ENCODE peak calls at places on chromosomes 3 and 15, in ten cellular contexts. One of them, this sample, is unnamed.
A peak's percentile ranks its signal among the peaks of the same experiment; 100 is the strongest.

GRCh38 chr3:52529376-52530333 is 4.0 kb downstream of the NT5DC2 start:
- DNase-seq in CD8-positive, alpha-beta T cell: no peak
- DNase-seq in HT1080: no peak
- DNase-seq in ELR: no peak
- DNase-seq in kidney epithelial cell: no peak
- DNase-seq in OCI-M1: no peak
- DNase-seq in stimulated activated CD4-positive, alpha-beta T cell treated with anti-CD3 and anti-CD28 coated beads, TNF-alpha, amount 100 ng/mL, for 1 hour: no peak
- DNase-seq in naive thymus-derived CD8-positive, alpha-beta T cell: no peak
- DNase-seq in activated CD4-positive, alpha-beta T cell treated with anti-CD3 and anti-CD28 coated beads for 24 hours: no peak
- DNase-seq in NCI-H2081: no peak
- DNase-seq in this sample: no peak

GRCh38 chr15:62253294-62253693 is 88.2 kb upstream of the C2CD4B start:
- DNase-seq in activated CD4-positive, alpha-beta T cell treated with anti-CD3 and anti-CD28 coated beads for 24 hours: no peak
- DNase-seq in kidney epithelial cell: no peak
- DNase-seq in stimulated activated CD4-positive, alpha-beta T cell treated with anti-CD3 and anti-CD28 coated beads, TNF-alpha, amount 100 ng/mL, for 1 hour: no peak
- DNase-seq in HT1080: no peak
- DNase-seq in NCI-H2081: no peak
- DNase-seq in ELR: peak; percentile 2
- DNase-seq in OCI-M1: no peak
- DNase-seq in CD8-positive, alpha-beta T cell: no peak
- DNase-seq in naive thymus-derived CD8-positive, alpha-beta T cell: no peak
- DNase-seq in this sample: no peak

GRCh38 chr3:159249472-159250131 is 447.7 kb downstream of the MFSD1 start:
- DNase-seq in naive thymus-derived CD8-positive, alpha-beta T cell: no peak
- DNase-seq in OCI-M1: no peak
- DNase-seq in ELR: no peak
- DNase-seq in stimulated activated CD4-positive, alpha-beta T cell treated with anti-CD3 and anti-CD28 coated beads, TNF-alpha, amount 100 ng/mL, for 1 hour: no peak
- DNase-seq in CD8-positive, alpha-beta T cell: no peak
- DNase-seq in activated CD4-positive, alpha-beta T cell treated with anti-CD3 and anti-CD28 coated beads for 24 hours: no peak
- DNase-seq in NCI-H2081: no peak
- DNase-seq in kidney epithelial cell: no peak
- DNase-seq in HT1080: no peak
- DNase-seq in this sample: no peak

GRCh38 chr15:73822998-73823397 is 50.4 kb upstream of the TBC1D21 start:
- DNase-seq in CD8-positive, alpha-beta T cell: no peak
- DNase-seq in naive thymus-derived CD8-positive, alpha-beta T cell: no peak
- DNase-seq in stimulated activated CD4-positive, alpha-beta T cell treated with anti-CD3 and anti-CD28 coated beads, TNF-alpha, amount 100 ng/mL, for 1 hour: no peak
- DNase-seq in OCI-M1: peak; percentile 14
- DNase-seq in NCI-H2081: no peak
- DNase-seq in activated CD4-positive, alpha-beta T cell treated with anti-CD3 and anti-CD28 coated beads for 24 hours: no peak
- DNase-seq in ELR: peak; percentile 13
- DNase-seq in kidney epithelial cell: no peak
- DNase-seq in HT1080: no peak
- DNase-seq in this sample: no peak

GRCh38 chr15:29704950-29705597 is 117.2 kb downstream of the TJP1 start:
- DNase-seq in HT1080: no peak
- DNase-seq in kidney epithelial cell: no peak
- DNase-seq in naive thymus-derived CD8-positive, alpha-beta T cell: no peak
- DNase-seq in CD8-positive, alpha-beta T cell: no peak
- DNase-seq in stimulated activated CD4-positive, alpha-beta T cell treated with anti-CD3 and anti-CD28 coated beads, TNF-alpha, amount 100 ng/mL, for 1 hour: no peak
- DNase-seq in ELR: no peak
- DNase-seq in OCI-M1: no peak
- DNase-seq in NCI-H2081: no peak
- DNase-seq in activated CD4-positive, alpha-beta T cell treated with anti-CD3 and anti-CD28 coated beads for 24 hours: no peak
- DNase-seq in this sample: no peak

GRCh38 chr15:39191871-39192281 is 389.0 kb upstream of the THBS1 start:
- DNase-seq in CD8-positive, alpha-beta T cell: no peak
- DNase-seq in kidney epithelial cell: peak; percentile 35
- DNase-seq in activated CD4-positive, alpha-beta T cell treated with anti-CD3 and anti-CD28 coated beads for 24 hours: no peak
- DNase-seq in NCI-H2081: no peak
- DNase-seq in OCI-M1: no peak
- DNase-seq in ELR: peak; percentile 66
- DNase-seq in naive thymus-derived CD8-positive, alpha-beta T cell: no peak
- DNase-seq in HT1080: peak; percentile 70
- DNase-seq in stimulated activated CD4-positive, alpha-beta T cell treated with anti-CD3 and anti-CD28 coated beads, TNF-alpha, amount 100 ng/mL, for 1 hour: no peak
- DNase-seq in this sample: no peak

GRCh38 chr15:40445411-40446055 is 4.8 kb downstream of the BAHD1 start:
- DNase-seq in ELR: peak; percentile 70
- DNase-seq in kidney epithelial cell: peak; percentile 41
- DNase-seq in OCI-M1: no peak
- DNase-seq in HT1080: peak; percentile 55
- DNase-seq in CD8-positive, alpha-beta T cell: no peak
- DNase-seq in stimulated activated CD4-positive, alpha-beta T cell treated with anti-CD3 and anti-CD28 coated beads, TNF-alpha, amount 100 ng/mL, for 1 hour: no peak
- DNase-seq in naive thymus-derived CD8-positive, alpha-beta T cell: no peak
- DNase-seq in activated CD4-positive, alpha-beta T cell treated with anti-CD3 and anti-CD28 coated beads for 24 hours: no peak
- DNase-seq in NCI-H2081: no peak
- DNase-seq in this sample: no peak

GRCh38 chr3:12138044-12138443 is 20.7 kb downstream of the TIMP4 start:
- DNase-seq in kidney epithelial cell: no peak
- DNase-seq in activated CD4-positive, alpha-beta T cell treated with anti-CD3 and anti-CD28 coated beads for 24 hours: no peak
- DNase-seq in CD8-positive, alpha-beta T cell: no peak
- DNase-seq in ELR: peak; percentile 62
- DNase-seq in stimulated activated CD4-positive, alpha-beta T cell treated with anti-CD3 and anti-CD28 coated beads, TNF-alpha, amount 100 ng/mL, for 1 hour: no peak
- DNase-seq in OCI-M1: peak; percentile 65
- DNase-seq in HT1080: no peak
- DNase-seq in NCI-H2081: no peak
- DNase-seq in naive thymus-derived CD8-positive, alpha-beta T cell: no peak
- DNase-seq in this sample: peak; percentile 35

GRCh38 chr3:63467392-63467791 is 185.1 kb upstream of the SNTN start:
- DNase-seq in naive thymus-derived CD8-positive, alpha-beta T cell: no peak
- DNase-seq in CD8-positive, alpha-beta T cell: no peak
- DNase-seq in HT1080: no peak
- DNase-seq in activated CD4-positive, alpha-beta T cell treated with anti-CD3 and anti-CD28 coated beads for 24 hours: no peak
- DNase-seq in stimulated activated CD4-positive, alpha-beta T cell treated with anti-CD3 and anti-CD28 coated beads, TNF-alpha, amount 100 ng/mL, for 1 hour: no peak
- DNase-seq in OCI-M1: peak; percentile 26
- DNase-seq in ELR: no peak
- DNase-seq in kidney epithelial cell: no peak
- DNase-seq in NCI-H2081: no peak
- DNase-seq in this sample: no peak

GRCh38 chr3:59320080-59320479 is 270.3 kb upstream of the CFAP20DC start:
- DNase-seq in OCI-M1: no peak
- DNase-seq in HT1080: no peak
- DNase-seq in NCI-H2081: peak; percentile 15
- DNase-seq in ELR: no peak
- DNase-seq in kidney epithelial cell: no peak
- DNase-seq in stimulated activated CD4-positive, alpha-beta T cell treated with anti-CD3 and anti-CD28 coated beads, TNF-alpha, amount 100 ng/mL, for 1 hour: no peak
- DNase-seq in activated CD4-positive, alpha-beta T cell treated with anti-CD3 and anti-CD28 coated beads for 24 hours: no peak
- DNase-seq in naive thymus-derived CD8-positive, alpha-beta T cell: no peak
- DNase-seq in CD8-positive, alpha-beta T cell: no peak
- DNase-seq in this sample: no peak

GRCh38 chr3:155753038-155753647 is 8.3 kb upstream of the PLCH1 start:
- DNase-seq in stimulated activated CD4-positive, alpha-beta T cell treated with anti-CD3 and anti-CD28 coated beads, TNF-alpha, amount 100 ng/mL, for 1 hour: no peak
- DNase-seq in CD8-positive, alpha-beta T cell: no peak
- DNase-seq in ELR: peak; percentile 62
- DNase-seq in NCI-H2081: peak; percentile 51
- DNase-seq in naive thymus-derived CD8-positive, alpha-beta T cell: no peak
- DNase-seq in HT1080: peak; percentile 48
- DNase-seq in OCI-M1: peak; percentile 70
- DNase-seq in activated CD4-positive, alpha-beta T cell treated with anti-CD3 and anti-CD28 coated beads for 24 hours: no peak
- DNase-seq in kidney epithelial cell: no peak
- DNase-seq in this sample: peak; percentile 56

GRCh38 chr15:68379058-68379758 is 52.8 kb downstream of the ITGA11 start:
- DNase-seq in stimulated activated CD4-positive, alpha-beta T cell treated with anti-CD3 and anti-CD28 coated beads, TNF-alpha, amount 100 ng/mL, for 1 hour: no peak
- DNase-seq in NCI-H2081: no peak
- DNase-seq in OCI-M1: no peak
- DNase-seq in CD8-positive, alpha-beta T cell: no peak
- DNase-seq in HT1080: no peak
- DNase-seq in ELR: no peak
- DNase-seq in activated CD4-positive, alpha-beta T cell treated with anti-CD3 and anti-CD28 coated beads for 24 hours: no peak
- DNase-seq in naive thymus-derived CD8-positive, alpha-beta T cell: no peak
- DNase-seq in kidney epithelial cell: no peak
- DNase-seq in this sample: no peak

GRCh38 chr3:80554304-80554703 is 786.5 kb upstream of the ROBO1 start:
- DNase-seq in NCI-H2081: no peak
- DNase-seq in naive thymus-derived CD8-positive, alpha-beta T cell: no peak
- DNase-seq in ELR: no peak
- DNase-seq in kidney epithelial cell: no peak
- DNase-seq in stimulated activated CD4-positive, alpha-beta T cell treated with anti-CD3 and anti-CD28 coated beads, TNF-alpha, amount 100 ng/mL, for 1 hour: no peak
- DNase-seq in HT1080: no peak
- DNase-seq in activated CD4-positive, alpha-beta T cell treated with anti-CD3 and anti-CD28 coated beads for 24 hours: no peak
- DNase-seq in OCI-M1: no peak
- DNase-seq in CD8-positive, alpha-beta T cell: no peak
- DNase-seq in this sample: no peak

GRCh38 chr15:75199347-75199976 is 2.2 kb upstream of the C15orf39 start:
- DNase-seq in HT1080: no peak
- DNase-seq in ELR: no peak
- DNase-seq in activated CD4-positive, alpha-beta T cell treated with anti-CD3 and anti-CD28 coated beads for 24 hours: no peak
- DNase-seq in NCI-H2081: no peak
- DNase-seq in kidney epithelial cell: no peak
- DNase-seq in CD8-positive, alpha-beta T cell: no peak
- DNase-seq in OCI-M1: peak; percentile 72
- DNase-seq in naive thymus-derived CD8-positive, alpha-beta T cell: no peak
- DNase-seq in stimulated activated CD4-positive, alpha-beta T cell treated with anti-CD3 and anti-CD28 coated beads, TNF-alpha, amount 100 ng/mL, for 1 hour: no peak
- DNase-seq in this sample: no peak

GRCh38 chr3:38650248-38650940 is 907 bp upstream of the SCN5A start:
- DNase-seq in kidney epithelial cell: no peak
- DNase-seq in stimulated activated CD4-positive, alpha-beta T cell treated with anti-CD3 and anti-CD28 coated beads, TNF-alpha, amount 100 ng/mL, for 1 hour: no peak
- DNase-seq in ELR: no peak
- DNase-seq in OCI-M1: peak; percentile 2
- DNase-seq in naive thymus-derived CD8-positive, alpha-beta T cell: peak; percentile 38
- DNase-seq in HT1080: no peak
- DNase-seq in CD8-positive, alpha-beta T cell: no peak
- DNase-seq in NCI-H2081: no peak
- DNase-seq in activated CD4-positive, alpha-beta T cell treated with anti-CD3 and anti-CD28 coated beads for 24 hours: no peak
- DNase-seq in this sample: no peak

GRCh38 chr3:15557511-15557946 is 36.0 kb upstream of the COLQ start:
- DNase-seq in HT1080: peak; percentile 82
- DNase-seq in ELR: peak; percentile 79
- DNase-seq in activated CD4-positive, alpha-beta T cell treated with anti-CD3 and anti-CD28 coated beads for 24 hours: peak; percentile 19
- DNase-seq in CD8-positive, alpha-beta T cell: peak; percentile 8
- DNase-seq in kidney epithelial cell: peak; percentile 60
- DNase-seq in naive thymus-derived CD8-positive, alpha-beta T cell: peak; percentile 66
- DNase-seq in OCI-M1: peak; percentile 89
- DNase-seq in stimulated activated CD4-positive, alpha-beta T cell treated with anti-CD3 and anti-CD28 coated beads, TNF-alpha, amount 100 ng/mL, for 1 hour: peak; percentile 6
- DNase-seq in NCI-H2081: peak; percentile 30
- DNase-seq in this sample: peak; percentile 46

GRCh38 chr3:65042675-65043074 is 354.9 kb upstream of the ADAMTS9 start:
- DNase-seq in naive thymus-derived CD8-positive, alpha-beta T cell: no peak
- DNase-seq in CD8-positive, alpha-beta T cell: no peak
- DNase-seq in NCI-H2081: no peak
- DNase-seq in HT1080: no peak
- DNase-seq in activated CD4-positive, alpha-beta T cell treated with anti-CD3 and anti-CD28 coated beads for 24 hours: no peak
- DNase-seq in kidney epithelial cell: no peak
- DNase-seq in ELR: no peak
- DNase-seq in OCI-M1: no peak
- DNase-seq in stimulated activated CD4-positive, alpha-beta T cell treated with anti-CD3 and anti-CD28 coated beads, TNF-alpha, amount 100 ng/mL, for 1 hour: no peak
- DNase-seq in this sample: no peak

GRCh38 chr15:88901713-88902490 is 6.6 kb upstream of the HAPLN3 start:
- DNase-seq in OCI-M1: no peak
- DNase-seq in activated CD4-positive, alpha-beta T cell treated with anti-CD3 and anti-CD28 coated beads for 24 hours: no peak
- DNase-seq in HT1080: no peak
- DNase-seq in NCI-H2081: no peak
- DNase-seq in kidney epithelial cell: no peak
- DNase-seq in CD8-positive, alpha-beta T cell: no peak
- DNase-seq in naive thymus-derived CD8-positive, alpha-beta T cell: no peak
- DNase-seq in stimulated activated CD4-positive, alpha-beta T cell treated with anti-CD3 and anti-CD28 coated beads, TNF-alpha, amount 100 ng/mL, for 1 hour: no peak
- DNase-seq in ELR: no peak
- DNase-seq in this sample: no peak

This sample was measured in MV-4-11.